ENCODE peak calls at places on chromosome 21, in eight cellular contexts. X is activated CD4-positive, alpha-beta T cell treated with anti-CD3 and anti-CD28 coated beads, Interleukin-2, amount 10 ng/mL, durations not matched to agents 7 days and 5 days; C is lower lobe of right lung; D is left lung; F is SJCRH30; Z is kidney epithelial cell; K is dorsolateral prefrontal cortex; N is stimulated activated CD4-positive, alpha-beta T cell treated with anti-CD3 and anti-CD28 coated beads, Interleukin-2, amount 100 ng/mL, for 48 hours. Y is an unnamed sample.

GRCh38 chr21:33703750-33704606 is 61.7 kb downstream of the ITSN1 start:
- DNase-seq in F (no peak), N (no peak), X (no peak), C (no peak), D (no peak), K (no peak), Z (no peak), Y (no peak)

GRCh38 chr21:39633770-39634181 is 21.0 kb downstream of the B3GALT5 start:
- DNase-seq in F (peak), N (no peak), K (no peak), Z (peak), D (no peak), C (no peak), X (no peak), Y (peak)

GRCh38 chr21:45889115-45889708 is 92.4 kb upstream of the COL6A1 start:
- DNase-seq in D (peak), F (no peak), X (no peak), N (no peak), Z (no peak), K (no peak), C (peak), Y (no peak)

GRCh38 chr21:36080386-36080785 is 10.6 kb downstream of the CBR1 start:
- DNase-seq in N (no peak), C (no peak), Z (no peak), F (no peak), K (no peak), D (no peak), X (no peak), Y (no peak)

GRCh38 chr21:45403825-45404725 is 890 bp upstream of the COL18A1 start:
- DNase-seq in N (no peak), F (no peak), X (no peak), D (peak), C (peak), Z (no peak), K (no peak), Y (no peak)

GRCh38 chr21:44858291-44858690 is 15.2 kb downstream of the PTTG1IP start:
- DNase-seq in Z (no peak), F (no peak), D (peak), X (no peak), C (no peak), N (no peak), K (no peak), Y (no peak)

GRCh38 chr21:39373634-39374033 is 24.7 kb upstream of the HMGN1 start:
- DNase-seq in N (no peak), X (peak), D (no peak), K (no peak), C (no peak), Z (no peak), F (peak), Y (no peak)

GRCh38 chr21:45801129-45801735 is 157.7 kb downstream of the PCBP3 start:
- DNase-seq in K (no peak), F (no peak), C (peak), X (no peak), D (peak), Z (no peak), N (no peak), Y (no peak)

GRCh38 chr21:30030416-30030815 is 90.6 kb upstream of the GRIK1 start:
- DNase-seq in C (no peak), X (no peak), D (no peak), F (no peak), N (no peak), Z (no peak), K (no peak), Y (no peak)

GRCh38 chr21:44317871-44318270 is 18.0 kb downstream of the PFKL start:
- DNase-seq in N (no peak), C (no peak), F (no peak), K (no peak), X (no peak), D (peak), Z (no peak), Y (no peak)

GRCh38 chr21:25953659-25954058 is 216.9 kb downstream of the APP start:
- DNase-seq in D (no peak), N (no peak), Z (no peak), C (no peak), K (no peak), X (no peak), F (no peak), Y (no peak)

GRCh38 chr21:31354604-31355443 is 10.8 kb upstream of the TIAM1 start:
- DNase-seq in Z (peak), C (no peak), X (peak), N (peak), F (no peak), K (no peak), D (no peak), Y (peak)

GRCh38 chr21:24825348-24825747 is 781.9 kb downstream of the MRPL39 start:
- DNase-seq in K (no peak), X (no peak), N (no peak), Z (no peak), D (no peak), C (no peak), F (no peak), Y (no peak)

GRCh38 chr21:37551406-37552355 is 185.1 kb downstream of the DYRK1A start:
- DNase-seq in K (peak), Z (no peak), D (no peak), F (peak), C (peak), N (no peak), X (no peak), Y (no peak)

GRCh38 chr21:46116189-46116845 is 18.4 kb downstream of the COL6A2 start:
- DNase-seq in C (peak), F (no peak), X (no peak), Z (no peak), K (no peak), D (peak), N (no peak), Y (no peak)

GRCh38 chr21:33860332-33860879 is 55.2 kb downstream of the ATP5PO start:
- DNase-seq in F (no peak), C (no peak), Z (no peak), X (no peak), K (no peak), N (no peak), D (no peak), Y (no peak)

GRCh38 chr21:14947613-14948160 is 117.1 kb downstream of the NRIP1 start:
- DNase-seq in F (no peak), Z (no peak), X (no peak), N (no peak), K (peak), C (no peak), D (no peak), Y (no peak)

GRCh38 chr21:41603476-41603875 is 95.5 kb upstream of the TMPRSS2 start:
- DNase-seq in Z (no peak), D (no peak), X (no peak), N (no peak), K (no peak), C (no peak), F (no peak), Y (no peak)

GRCh38 chr21:34687065-34687464 is 18.3 kb downstream of the CLIC6 start:
- DNase-seq in K (no peak), X (no peak), C (no peak), D (no peak), N (no peak), Z (no peak), F (no peak), Y (no peak)

GRCh38 chr21:38505654-38506523 is 7.6 kb upstream of the ERG start:
- DNase-seq in N (peak), K (no peak), F (peak), X (peak), Z (no peak), D (no peak), C (no peak), Y (peak)

Y was measured in retinal pigment epithelial cell.